ENCODE peak calls at places on chromosomes 7 and 10, in four cellular contexts. One of them, this sample, is unnamed.

GRCh38 chr7:13829914-13830603 is 159.4 kb downstream of the ETV1 start:
- DNase-seq in NCI-H1092 treated with DMSO at 0.1 percent for 48 hours: peak; percentile 68
- DNase-seq in CD4-positive, CD25-positive, alpha-beta regulatory T cell: no peak
- DNase-seq in fibroblast of villous mesenchyme: peak; percentile 89
- DNase-seq in this sample: peak; percentile 87

GRCh38 chr10:12566161-12567115 is 217.1 kb downstream of the CAMK1D start:
- DNase-seq in CD4-positive, CD25-positive, alpha-beta regulatory T cell: no peak
- DNase-seq in NCI-H1092 treated with DMSO at 0.1 percent for 48 hours: no peak
- DNase-seq in fibroblast of villous mesenchyme: no peak
- DNase-seq in this sample: no peak

GRCh38 chr7:33192695-33193291 is 63.4 kb downstream of the BBS9 start:
- DNase-seq in fibroblast of villous mesenchyme: no peak
- DNase-seq in NCI-H1092 treated with DMSO at 0.1 percent for 48 hours: no peak
- DNase-seq in CD4-positive, CD25-positive, alpha-beta regulatory T cell: no peak
- DNase-seq in this sample: no peak

GRCh38 chr7:151168022-151168786 is 710 bp upstream of the GBX1 start:
- DNase-seq in fibroblast of villous mesenchyme: peak; percentile 11
- DNase-seq in NCI-H1092 treated with DMSO at 0.1 percent for 48 hours: no peak
- DNase-seq in CD4-positive, CD25-positive, alpha-beta regulatory T cell: peak; percentile 30
- DNase-seq in this sample: peak; percentile 29

GRCh38 chr7:47405921-47406765 is 175.8 kb downstream of the TNS3 start:
- DNase-seq in CD4-positive, CD25-positive, alpha-beta regulatory T cell: no peak
- DNase-seq in NCI-H1092 treated with DMSO at 0.1 percent for 48 hours: no peak
- DNase-seq in fibroblast of villous mesenchyme: peak; percentile 80
- DNase-seq in this sample: no peak

GRCh38 chr7:95534796-95535195 is 49.1 kb downstream of the ASB4 start:
- DNase-seq in CD4-positive, CD25-positive, alpha-beta regulatory T cell: no peak
- DNase-seq in fibroblast of villous mesenchyme: no peak
- DNase-seq in NCI-H1092 treated with DMSO at 0.1 percent for 48 hours: no peak
- DNase-seq in this sample: no peak

GRCh38 chr10:124733566-124734245 is 10.5 kb downstream of the FAM53B start:
- DNase-seq in CD4-positive, CD25-positive, alpha-beta regulatory T cell: no peak
- DNase-seq in fibroblast of villous mesenchyme: no peak
- DNase-seq in NCI-H1092 treated with DMSO at 0.1 percent for 48 hours: no peak
- DNase-seq in this sample: no peak

GRCh38 chr10:59336632-59337031 is 25.7 kb downstream of the FAM13C start:
- DNase-seq in CD4-positive, CD25-positive, alpha-beta regulatory T cell: no peak
- DNase-seq in fibroblast of villous mesenchyme: no peak
- DNase-seq in NCI-H1092 treated with DMSO at 0.1 percent for 48 hours: no peak
- DNase-seq in this sample: no peak

GRCh38 chr10:89171263-89171872 is 35.7 kb downstream of the CH25H start:
- DNase-seq in NCI-H1092 treated with DMSO at 0.1 percent for 48 hours: no peak
- DNase-seq in fibroblast of villous mesenchyme: no peak
- DNase-seq in CD4-positive, CD25-positive, alpha-beta regulatory T cell: no peak
- DNase-seq in this sample: no peak

GRCh38 chr7:6026011-6026819 is 5.0 kb upstream of the ANKRD61 start:
- DNase-seq in CD4-positive, CD25-positive, alpha-beta regulatory T cell: peak; percentile 54
- DNase-seq in fibroblast of villous mesenchyme: peak; percentile 26
- DNase-seq in NCI-H1092 treated with DMSO at 0.1 percent for 48 hours: peak; percentile 8
- DNase-seq in this sample: no peak

GRCh38 chr10:97278491-97278989 is 13.9 kb downstream of the ARHGAP19 start:
- DNase-seq in NCI-H1092 treated with DMSO at 0.1 percent for 48 hours: peak; percentile 28
- DNase-seq in CD4-positive, CD25-positive, alpha-beta regulatory T cell: no peak
- DNase-seq in fibroblast of villous mesenchyme: peak; percentile 91
- DNase-seq in this sample: peak; percentile 29

GRCh38 chr7:36262286-36262685 is 109.2 kb downstream of the EEPD1 start:
- DNase-seq in fibroblast of villous mesenchyme: no peak
- DNase-seq in CD4-positive, CD25-positive, alpha-beta regulatory T cell: no peak
- DNase-seq in NCI-H1092 treated with DMSO at 0.1 percent for 48 hours: no peak
- DNase-seq in this sample: no peak

GRCh38 chr10:14382022-14382421 is 51.3 kb upstream of the FRMD4A start:
- DNase-seq in NCI-H1092 treated with DMSO at 0.1 percent for 48 hours: no peak
- DNase-seq in CD4-positive, CD25-positive, alpha-beta regulatory T cell: no peak
- DNase-seq in fibroblast of villous mesenchyme: no peak
- DNase-seq in this sample: no peak

GRCh38 chr10:124142960-124143359 is 49.6 kb upstream of the CHST15 start:
- DNase-seq in NCI-H1092 treated with DMSO at 0.1 percent for 48 hours: no peak
- DNase-seq in CD4-positive, CD25-positive, alpha-beta regulatory T cell: no peak
- DNase-seq in fibroblast of villous mesenchyme: no peak
- DNase-seq in this sample: no peak

This sample was measured in NCI-H748 treated with DMSO at 0.1 percent for 48 hours.